ENCODE peak calls at places on chromosome 2, in five cellular contexts. K, N, Y, E and J are unnamed samples.

GRCh38 chr2:121698318-121698930 is 38.3 kb downstream of the NIFK start:
- DNase-seq in K (no peak), N (no peak), Y (no peak), E (no peak), J (no peak)

GRCh38 chr2:205815645-205816044 is 133.3 kb downstream of the NRP2 start:
- DNase-seq in K (no peak), N (no peak), Y (no peak), E (no peak), J (no peak)

GRCh38 chr2:206274434-206275273 is at the start of gene ZDBF2:
- DNase-seq in K (peak), N (peak), Y (peak), E (peak), J (peak)

GRCh38 chr2:56784046-56784445 is 600.3 kb downstream of the CCDC85A start:
- DNase-seq in K (peak), N (no peak), Y (no peak), E (no peak), J (no peak)

GRCh38 chr2:11679016-11679415 is 9.0 kb upstream of the NTSR2 start:
- DNase-seq in K (no peak), N (no peak), Y (no peak), E (no peak), J (no peak)

GRCh38 chr2:242056026-242056425 is 186.5 kb downstream of the RTP5 start:
- DNase-seq in K (no peak), N (no peak), Y (peak), E (no peak), J (no peak)

GRCh38 chr2:28437142-28437835 is 44.6 kb downstream of the FOSL2 start:
- DNase-seq in K (peak), N (no peak), Y (no peak), E (no peak), J (no peak)

GRCh38 chr2:58641001-58641400 is 399.9 kb upstream of the FANCL start:
- DNase-seq in K (peak), N (no peak), Y (no peak), E (no peak), J (no peak)

GRCh38 chr2:153811516-153811915 is 60.2 kb upstream of the GALNT13 start:
- DNase-seq in K (no peak), N (no peak), Y (no peak), E (no peak), J (no peak)

GRCh38 chr2:40130251-40130994 is 321.5 kb downstream of the SLC8A1 start:
- DNase-seq in K (peak), N (peak), Y (no peak), E (peak), J (no peak)

GRCh38 chr2:20062615-20063545 is 11.5 kb upstream of the LAPTM4A start:
- DNase-seq in K (no peak), N (peak), Y (no peak), E (peak), J (no peak)

GRCh38 chr2:238569415-238570195 is 142.9 kb downstream of the ASB1 start:
- DNase-seq in K (no peak), N (no peak), Y (no peak), E (no peak), J (no peak)

GRCh38 chr2:164039270-164039669 is 303.5 kb upstream of the FIGN start:
- DNase-seq in K (no peak), N (no peak), Y (no peak), E (no peak), J (no peak)

GRCh38 chr2:219071189-219071816 is 10.6 kb upstream of the IHH start:
- DNase-seq in K (no peak), N (peak), Y (no peak), E (no peak), J (no peak)

GRCh38 chr2:221640686-221641085 is 68.6 kb upstream of the EPHA4 start:
- DNase-seq in K (no peak), N (no peak), Y (no peak), E (no peak), J (no peak)

GRCh38 chr2:9378433-9379371 is 44.6 kb downstream of the ITGB1BP1 start:
- DNase-seq in K (peak), N (peak), Y (no peak), E (peak), J (no peak)

DNA sequence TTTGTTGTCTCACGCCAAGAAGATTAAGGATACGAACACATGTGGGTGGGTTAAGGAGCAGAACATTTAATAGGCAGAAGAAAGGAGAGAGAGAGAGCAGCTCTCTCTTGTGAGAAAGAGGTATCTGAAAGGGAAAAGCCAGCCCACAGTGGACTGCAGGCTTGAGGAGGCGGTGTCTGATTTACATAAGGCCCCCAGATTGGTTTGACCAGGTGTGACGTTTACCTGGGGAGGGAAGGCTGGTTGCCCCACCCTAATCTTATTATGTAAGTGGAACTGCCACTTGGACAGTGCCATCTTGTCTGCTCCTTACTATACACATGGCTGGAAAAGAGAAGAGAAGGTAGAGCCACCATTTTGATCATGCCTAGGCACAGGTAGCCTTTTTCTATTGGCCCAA is 189.2 kb downstream of the NCK2 start:
- DNase-seq in K (no peak), N (no peak), Y (no peak), E (no peak), J (no peak)
- H2BK15ac ChIP-seq in K (no peak), N (no peak), Y (no peak), E (no peak), J (no peak)

DNA sequence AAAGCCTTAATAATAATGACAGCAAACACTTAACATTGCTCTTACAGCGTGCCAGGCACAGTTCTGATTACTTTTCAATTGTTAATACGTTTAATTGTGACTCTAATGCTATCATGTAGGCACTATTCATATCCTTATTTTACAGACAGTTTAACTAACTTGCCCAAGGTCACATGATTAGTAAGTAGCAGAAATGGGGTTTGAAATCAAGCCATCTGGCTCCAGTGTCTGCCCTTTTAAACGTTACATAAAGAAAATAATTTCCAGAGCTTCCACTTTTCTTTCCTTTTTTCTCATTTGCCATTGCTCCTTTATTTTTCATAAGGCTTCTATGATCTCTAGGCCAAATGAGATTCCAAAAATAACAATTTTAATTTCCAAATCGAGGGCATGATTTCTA is 50.6 kb upstream of the IKZF2 start:
- DNase-seq in K (no peak), N (no peak), Y (no peak), E (no peak), J (no peak)
- H3K4me2 ChIP-seq in K (no peak), N (no peak), Y (no peak), E (no peak), J (no peak)

GRCh38 chr2:191846787-191847620 is at the start of gene CAVIN2:
- DNase-seq in K (peak), N (peak), Y (no peak), E (peak), J (no peak)
- H3K4me3 ChIP-seq in K (no peak), N (peak), Y (no peak), E (peak), J (no peak)

DNA sequence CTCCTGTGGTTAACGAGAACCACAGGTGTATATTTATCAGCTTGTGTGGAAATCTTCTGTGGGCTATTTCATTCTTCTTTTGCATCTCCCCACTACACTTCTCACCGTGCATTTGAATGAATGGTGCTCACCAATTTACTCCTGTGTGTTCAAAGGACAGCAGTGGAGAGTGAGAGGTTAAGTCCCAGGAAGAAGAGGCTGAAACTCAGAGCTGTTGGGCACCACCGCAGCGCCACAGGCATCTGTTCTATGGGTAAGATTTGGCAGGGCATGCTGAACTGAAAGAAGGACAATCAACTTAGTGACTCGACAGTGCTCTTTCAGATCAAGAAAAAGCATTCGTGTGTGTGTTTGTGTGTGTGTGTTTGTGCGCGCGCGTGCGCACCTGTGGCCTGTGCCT is 297.9 kb upstream of the SIX2 start:
- DNase-seq in K (no peak), N (no peak), Y (no peak), E (no peak), J (no peak)
- H2BK15ac ChIP-seq in K (no peak), N (no peak), Y (no peak), E (no peak), J (no peak)